ENCODE peak calls at places on chromosomes 5 and 9, in four cellular contexts. Z, T, C and R are unnamed samples.

GRCh38 chr5:103847060-103847459 is 284.5 kb upstream of the NUDT12 start:
- DNase-seq in Z (no peak), T (no peak), C (no peak), R (no peak)

GRCh38 chr9:127128341-127129072 is 6.1 kb upstream of the ANGPTL2 start:
- DNase-seq in Z (no peak), T (no peak), C (no peak), R (peak)

GRCh38 chr5:74765201-74765600 is 1.7 kb downstream of the GFM2 start:
- DNase-seq in Z (no peak), T (no peak), C (peak), R (no peak)

GRCh38 chr5:133801955-133802751 is 166.3 kb downstream of the C5orf15 start:
- DNase-seq in Z (no peak), T (no peak), C (no peak), R (no peak)

GRCh38 chr5:2742921-2743679 is 8.4 kb downstream of the IRX2 start:
- DNase-seq in Z (no peak), T (no peak), C (peak), R (no peak)

GRCh38 chr5:149471406-149472183 is 79.6 kb downstream of the CSNK1A1 start:
- DNase-seq in Z (no peak), T (no peak), C (no peak), R (no peak)

GRCh38 chr5:37553720-37554402 is 174.7 kb downstream of the WDR70 start:
- DNase-seq in Z (peak), T (no peak), C (no peak), R (no peak)

GRCh38 chr5:172669808-172670402 is 28.8 kb downstream of the NEURL1B start:
- DNase-seq in Z (no peak), T (no peak), C (peak), R (no peak)

GRCh38 chr9:133290751-133291302 is 15.8 kb upstream of the ABO start:
- DNase-seq in Z (no peak), T (no peak), C (peak), R (no peak)

GRCh38 chr5:178103612-178104011 is 9.7 kb upstream of the N4BP3 start:
- DNase-seq in Z (no peak), T (no peak), C (no peak), R (no peak)

GRCh38 chr9:90801507-90802289 is at the start of gene SYK:
- DNase-seq in Z (no peak), T (no peak), C (peak), R (peak)

GRCh38 chr9:20561542-20561941 is 60.8 kb downstream of the MLLT3 start:
- DNase-seq in Z (no peak), T (no peak), C (no peak), R (no peak)

GRCh38 chr5:43367909-43368648 is 44.1 kb downstream of the CCL28 start:
- DNase-seq in Z (no peak), T (no peak), C (no peak), R (no peak)

GRCh38 chr9:8408575-8409190 is 609.1 kb upstream of the DMAC1 start:
- DNase-seq in Z (no peak), T (no peak), C (peak), R (no peak)

GRCh38 chr5:176133877-176134276 is 104.3 kb upstream of the SIMC1 start:
- DNase-seq in Z (no peak), T (no peak), C (peak), R (no peak)

GRCh38 chr5:56415356-56415765 is 182.2 kb upstream of the ANKRD55 start:
- DNase-seq in Z (no peak), T (no peak), C (no peak), R (peak)

GRCh38 chr5:62568800-62569432 is 9.7 kb upstream of the LRRC70 start:
- DNase-seq in Z (no peak), T (no peak), C (peak), R (no peak)

GRCh38 chr9:85421641-85422040 is 320.1 kb downstream of the AGTPBP1 start:
- DNase-seq in Z (no peak), T (no peak), C (no peak), R (no peak)

GRCh38 chr5:107805166-107805565 is 134.4 kb upstream of the EFNA5 start:
- DNase-seq in Z (no peak), T (no peak), C (no peak), R (no peak)

GRCh38 chr5:4875942-4876341 is 264.2 kb upstream of the ADAMTS16 start:
- DNase-seq in Z (no peak), T (no peak), C (no peak), R (no peak)

GRCh38 chr5:76582252-76583162 is 40.7 kb downstream of the F2RL2 start:
- DNase-seq in Z (no peak), T (peak), C (no peak), R (no peak)

GRCh38 chr9:12695474-12695873 is 2.3 kb downstream of the TYRP1 start:
- DNase-seq in Z (no peak), T (no peak), C (no peak), R (no peak)

GRCh38 chr5:95664204-95664786 is 17.7 kb downstream of the RFESD start:
- DNase-seq in Z (peak), T (no peak), C (peak), R (no peak)